ENCODE peak calls at places on chromosomes 6 and 20, in six cellular contexts. One of them, this sample, is unnamed.

GRCh38 chr20:58523072-58523681 is 8.0 kb upstream of the APCDD1L start:
- DNase-seq in GM12878: no peak
- DNase-seq in IMR-90: peak; percentile 31
- DNase-seq in K562: no peak
- DNase-seq in SK-N-SH: peak; percentile 66
- DNase-seq in HepG2: no peak
- DNase-seq in this sample: no peak

GRCh38 chr6:34696739-34697543 is at the start of gene ILRUN:
- DNase-seq in SK-N-SH: peak; percentile 96
- DNase-seq in HepG2: peak; percentile 86
- DNase-seq in K562: peak; percentile 100
- DNase-seq in GM12878: peak; percentile 76
- DNase-seq in IMR-90: peak; percentile 92
- DNase-seq in this sample: peak; percentile 72

GRCh38 chr20:57089701-57090144 is 176.7 kb downstream of the BMP7 start:
- DNase-seq in GM12878: no peak
- DNase-seq in IMR-90: peak; percentile 5
- DNase-seq in K562: peak; percentile 73
- DNase-seq in SK-N-SH: peak; percentile 92
- DNase-seq in HepG2: peak; percentile 63
- DNase-seq in this sample: peak; percentile 71

GRCh38 chr6:28597924-28598323 is 72.2 kb downstream of the GPX5 start:
- DNase-seq in IMR-90: no peak
- DNase-seq in K562: no peak
- DNase-seq in SK-N-SH: peak; percentile 44
- DNase-seq in GM12878: no peak
- DNase-seq in HepG2: peak; percentile 13
- DNase-seq in this sample: peak; percentile 81

GRCh38 chr20:31505903-31506302 is 8.3 kb upstream of the HM13 start:
- DNase-seq in IMR-90: no peak
- DNase-seq in SK-N-SH: no peak
- DNase-seq in GM12878: no peak
- DNase-seq in K562: peak; percentile 12
- DNase-seq in HepG2: no peak
- DNase-seq in this sample: no peak

GRCh38 chr6:137820952-137821351 is 46.1 kb upstream of the TNFAIP3 start:
- DNase-seq in GM12878: no peak
- DNase-seq in HepG2: no peak
- DNase-seq in K562: no peak
- DNase-seq in SK-N-SH: no peak
- DNase-seq in IMR-90: peak; percentile 23
- DNase-seq in this sample: no peak

GRCh38 chr20:46356195-46357029 is 48.1 kb upstream of the CDH22 start:
- DNase-seq in SK-N-SH: no peak
- DNase-seq in K562: no peak
- DNase-seq in IMR-90: no peak
- DNase-seq in GM12878: no peak
- DNase-seq in HepG2: no peak
- DNase-seq in this sample: no peak

GRCh38 chr6:338815-339262 is 46.6 kb downstream of the DUSP22 start:
- DNase-seq in SK-N-SH: no peak
- DNase-seq in IMR-90: no peak
- DNase-seq in K562: peak; percentile 44
- DNase-seq in GM12878: no peak
- DNase-seq in HepG2: no peak
- DNase-seq in this sample: no peak

GRCh38 chr6:170497845-170498281 is 55.2 kb downstream of the PSMB1 start:
- DNase-seq in SK-N-SH: no peak
- DNase-seq in K562: no peak
- DNase-seq in GM12878: no peak
- DNase-seq in HepG2: no peak
- DNase-seq in IMR-90: no peak
- DNase-seq in this sample: no peak

GRCh38 chr6:15929685-15930084 is 199.2 kb upstream of the MYLIP start:
- DNase-seq in HepG2: no peak
- DNase-seq in SK-N-SH: no peak
- DNase-seq in GM12878: no peak
- DNase-seq in IMR-90: no peak
- DNase-seq in K562: no peak
- DNase-seq in this sample: no peak

GRCh38 chr20:59708326-59708725 is 104.0 kb downstream of the PHACTR3 start:
- DNase-seq in IMR-90: no peak
- DNase-seq in GM12878: no peak
- DNase-seq in K562: no peak
- DNase-seq in SK-N-SH: no peak
- DNase-seq in HepG2: no peak
- DNase-seq in this sample: no peak

GRCh38 chr20:49981218-49982071 is 1.3 kb upstream of the SNAI1 start:
- DNase-seq in K562: no peak
- DNase-seq in SK-N-SH: no peak
- DNase-seq in GM12878: no peak
- DNase-seq in IMR-90: no peak
- DNase-seq in HepG2: no peak
- DNase-seq in this sample: no peak

GRCh38 chr20:3680701-3681351 is 984 bp downstream of the ADAM33 start:
- DNase-seq in SK-N-SH: no peak
- DNase-seq in HepG2: no peak
- DNase-seq in GM12878: no peak
- DNase-seq in IMR-90: no peak
- DNase-seq in K562: no peak
- DNase-seq in this sample: no peak

GRCh38 chr6:70108230-70108629 is 194.7 kb downstream of the COL9A1 start:
- DNase-seq in IMR-90: peak; percentile 35
- DNase-seq in SK-N-SH: peak; percentile 28
- DNase-seq in K562: peak; percentile 55
- DNase-seq in HepG2: peak; percentile 19
- DNase-seq in GM12878: peak; percentile 21
- DNase-seq in this sample: peak; percentile 19

GRCh38 chr6:145036236-145036635 is 699.1 kb downstream of the EPM2A start:
- DNase-seq in IMR-90: peak; percentile 59
- DNase-seq in HepG2: no peak
- DNase-seq in SK-N-SH: no peak
- DNase-seq in K562: no peak
- DNase-seq in GM12878: no peak
- DNase-seq in this sample: no peak

GRCh38 chr20:3777726-3778629 is 3.3 kb downstream of the SPEF1 start:
- DNase-seq in GM12878: no peak
- DNase-seq in IMR-90: no peak
- DNase-seq in SK-N-SH: peak; percentile 90
- DNase-seq in HepG2: no peak
- DNase-seq in K562: no peak
- DNase-seq in this sample: peak; percentile 95

GRCh38 chr20:1813101-1813529 is 82.1 kb upstream of the SIRPA start:
- DNase-seq in IMR-90: peak; percentile 97
- DNase-seq in K562: no peak
- DNase-seq in GM12878: no peak
- DNase-seq in HepG2: peak; percentile 78
- DNase-seq in SK-N-SH: no peak
- DNase-seq in this sample: peak; percentile 86

GRCh38 chr6:15246217-15247211 is 645 bp downstream of the JARID2 start:
- DNase-seq in SK-N-SH: no peak
- DNase-seq in K562: peak; percentile 60
- DNase-seq in HepG2: no peak
- DNase-seq in IMR-90: peak; percentile 49
- DNase-seq in GM12878: no peak
- DNase-seq in this sample: no peak

GRCh38 chr20:63136296-63136695 is 79.6 kb downstream of the YTHDF1 start:
- DNase-seq in K562: no peak
- DNase-seq in HepG2: no peak
- DNase-seq in GM12878: no peak
- DNase-seq in IMR-90: no peak
- DNase-seq in SK-N-SH: no peak
- DNase-seq in this sample: no peak

GRCh38 chr20:63138855-63139341 is 77.0 kb downstream of the YTHDF1 start:
- DNase-seq in GM12878: no peak
- DNase-seq in IMR-90: no peak
- DNase-seq in SK-N-SH: no peak
- DNase-seq in HepG2: no peak
- DNase-seq in K562: no peak
- DNase-seq in this sample: no peak

GRCh38 chr20:63139856-63140255 is 76.1 kb downstream of the YTHDF1 start:
- DNase-seq in GM12878: no peak
- DNase-seq in HepG2: no peak
- DNase-seq in SK-N-SH: no peak
- DNase-seq in IMR-90: no peak
- DNase-seq in K562: no peak
- DNase-seq in this sample: no peak

GRCh38 chr20:63139369-63139768 is 76.6 kb downstream of the YTHDF1 start:
- DNase-seq in GM12878: no peak
- DNase-seq in SK-N-SH: no peak
- DNase-seq in IMR-90: no peak
- DNase-seq in HepG2: no peak
- DNase-seq in K562: no peak
- DNase-seq in this sample: no peak

DNA sequence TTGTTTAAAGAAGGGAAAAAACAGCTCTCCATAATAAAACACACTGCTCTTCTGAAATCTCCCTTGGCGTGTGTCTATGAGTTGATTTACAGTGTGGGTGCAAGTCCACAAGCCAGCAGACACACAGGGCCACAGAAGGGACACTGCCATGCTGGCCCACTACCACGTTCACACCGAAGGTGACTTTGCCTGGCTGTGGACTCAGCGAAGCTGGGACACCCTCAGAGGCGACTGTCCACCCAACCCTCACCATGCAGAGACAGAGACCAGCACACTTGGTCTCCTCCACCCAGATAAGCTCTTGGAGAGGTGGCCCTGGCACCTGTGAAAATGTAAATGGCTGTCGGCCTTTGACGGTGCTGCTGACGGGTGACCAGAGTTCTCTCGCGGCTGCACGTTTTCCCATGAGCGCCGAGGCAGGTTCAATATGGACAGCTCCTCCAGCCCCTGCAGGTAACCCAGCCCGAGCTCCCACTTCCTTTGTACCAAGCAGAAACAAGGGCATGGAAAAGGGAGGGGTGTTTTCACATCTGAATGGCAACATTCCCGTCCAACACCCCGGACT is 78.0 kb downstream of the YTHDF1 start:
- DNase-seq in IMR-90: no peak
- DNase-seq in K562: no peak
- DNase-seq in SK-N-SH: no peak
- DNase-seq in GM12878: no peak
- DNase-seq in HepG2: no peak
- DNase-seq in this sample: no peak
- TF ChIP-seq SMC3 in IMR-90: no peak
- TF ChIP-seq SMC3 in K562: no peak
- TF ChIP-seq SMC3 in SK-N-SH: no peak
- TF ChIP-seq SMC3 in GM12878: no peak
- TF ChIP-seq SMC3 in HepG2: no peak
- TF ChIP-seq SMC3 in this sample: no peak

GRCh38 chr6:154080434-154081189 is 41.6 kb downstream of the OPRM1 start:
- DNase-seq in SK-N-SH: no peak
- DNase-seq in IMR-90: no peak
- DNase-seq in GM12878: no peak
- DNase-seq in HepG2: no peak
- DNase-seq in K562: no peak
- DNase-seq in this sample: no peak
- TF ChIP-seq SMC3 in SK-N-SH: no peak
- TF ChIP-seq SMC3 in IMR-90: no peak
- TF ChIP-seq SMC3 in GM12878: no peak
- TF ChIP-seq SMC3 in HepG2: no peak
- TF ChIP-seq SMC3 in K562: no peak
- TF ChIP-seq SMC3 in this sample: no peak

DNA sequence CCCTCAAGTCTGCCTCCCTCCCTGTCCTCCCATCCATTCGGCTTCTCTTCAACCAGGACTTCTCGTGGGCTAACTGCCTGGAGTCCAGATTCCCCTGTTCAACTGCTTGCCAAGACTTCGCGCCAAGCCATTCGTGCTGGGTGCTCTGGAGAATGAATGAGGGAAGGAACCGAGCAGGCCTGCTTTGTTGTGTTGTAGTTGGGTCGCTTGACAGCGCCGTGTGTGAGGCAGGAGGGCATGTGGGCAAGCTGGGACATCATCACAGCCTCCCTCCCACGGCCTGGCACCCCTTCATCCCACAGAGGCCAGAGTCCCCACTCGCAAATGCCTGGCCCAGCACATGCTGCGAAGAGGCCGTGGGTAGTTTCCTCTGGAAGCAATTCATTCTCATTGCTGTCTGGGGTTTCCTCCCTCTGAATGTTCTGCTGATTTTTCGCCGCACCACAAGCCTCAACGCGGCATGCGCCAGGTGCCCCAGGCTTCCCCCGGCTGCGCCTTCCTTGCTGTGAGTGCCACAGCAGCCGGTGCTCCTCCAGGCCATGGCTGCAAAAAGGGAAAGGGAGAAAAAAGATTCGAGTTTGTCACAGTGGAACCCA is 336.0 kb downstream of the QKI start:
- DNase-seq in IMR-90: no peak
- DNase-seq in SK-N-SH: no peak
- DNase-seq in HepG2: no peak
- DNase-seq in GM12878: no peak
- DNase-seq in K562: no peak
- DNase-seq in this sample: no peak
- TF ChIP-seq SMC3 in IMR-90: no peak
- TF ChIP-seq SMC3 in SK-N-SH: no peak
- TF ChIP-seq SMC3 in HepG2: no peak
- TF ChIP-seq SMC3 in GM12878: no peak
- TF ChIP-seq SMC3 in K562: no peak
- TF ChIP-seq SMC3 in this sample: no peak

DNA sequence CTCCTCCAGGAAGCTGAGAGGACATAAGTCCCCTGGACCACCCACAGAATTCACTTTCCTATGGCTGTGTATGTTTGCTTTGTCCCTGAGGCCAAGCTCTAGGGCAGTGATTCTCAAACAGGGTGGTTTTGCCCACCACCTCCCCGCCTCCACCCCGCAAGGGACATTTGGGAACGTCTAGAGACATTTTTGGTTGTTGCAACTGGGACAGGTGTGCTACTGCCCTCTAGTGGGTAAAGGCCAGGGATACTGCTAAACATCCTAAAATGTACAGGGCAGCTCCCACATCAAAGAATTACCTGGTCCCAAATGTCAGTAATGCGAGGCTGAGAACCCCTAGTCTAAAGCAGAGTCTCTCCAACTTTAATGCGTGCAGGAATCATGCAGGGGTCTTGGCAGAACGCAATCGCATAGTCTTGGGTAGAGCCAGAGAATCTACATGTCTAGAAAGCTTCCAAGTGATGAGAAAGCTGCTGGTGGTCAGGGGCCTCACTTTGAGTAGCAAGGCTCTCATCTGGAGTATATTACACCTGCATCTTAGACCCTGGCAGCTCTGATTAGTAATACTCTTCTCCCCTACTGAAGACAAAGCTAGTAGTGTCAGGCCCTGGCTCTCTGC is 5.1 kb downstream of the KCNS1 start:
- DNase-seq in HepG2: peak; percentile 69
- DNase-seq in IMR-90: peak; percentile 69
- DNase-seq in K562: peak; percentile 69
- DNase-seq in SK-N-SH: peak; percentile 66
- DNase-seq in GM12878: peak; percentile 27
- DNase-seq in this sample: peak; percentile 55
- TF ChIP-seq SMC3 in HepG2: peak; percentile 89
- TF ChIP-seq SMC3 in IMR-90: peak; percentile 74
- TF ChIP-seq SMC3 in K562: peak; percentile 46
- TF ChIP-seq SMC3 in SK-N-SH: peak; percentile 85
- TF ChIP-seq SMC3 in GM12878: peak; percentile 77
- TF ChIP-seq SMC3 in this sample: peak; percentile 82

GRCh38 chr6:134676307-134677281 is 273.3 kb downstream of the ALDH8A1 start:
- DNase-seq in K562: no peak
- DNase-seq in IMR-90: peak; percentile 11
- DNase-seq in SK-N-SH: no peak
- DNase-seq in HepG2: no peak
- DNase-seq in GM12878: no peak
- DNase-seq in this sample: no peak
- TF ChIP-seq SMC3 in K562: no peak
- TF ChIP-seq SMC3 in IMR-90: no peak
- TF ChIP-seq SMC3 in SK-N-SH: no peak
- TF ChIP-seq SMC3 in HepG2: no peak
- TF ChIP-seq SMC3 in GM12878: no peak
- TF ChIP-seq SMC3 in this sample: no peak

GRCh38 chr6:154319231-154319858 is 37.3 kb downstream of the IPCEF1 start:
- DNase-seq in SK-N-SH: peak; percentile 30
- DNase-seq in GM12878: no peak
- DNase-seq in K562: no peak
- DNase-seq in HepG2: no peak
- DNase-seq in IMR-90: peak; percentile 88
- DNase-seq in this sample: no peak
- TF ChIP-seq SMC3 in SK-N-SH: no peak
- TF ChIP-seq SMC3 in GM12878: no peak
- TF ChIP-seq SMC3 in K562: no peak
- TF ChIP-seq SMC3 in HepG2: no peak
- TF ChIP-seq SMC3 in IMR-90: no peak
- TF ChIP-seq SMC3 in this sample: no peak

This sample was measured in A549.